ENCODE peak calls at places on chromosomes 4 and X, in five cellular contexts. T, O, K, Q and I are unnamed samples.
A peak's percentile ranks its signal among the peaks of the same experiment; 100 is the strongest.

GRCh38 chrX:23811135-23811781 is 28.3 kb downstream of the SAT1 start:
- DNase-seq in T (peak; percentile 26), O (peak; percentile 55), K (no peak), Q (peak; percentile 60), I (no peak)

GRCh38 chrX:28920554-28920953 is 333.3 kb downstream of the IL1RAPL1 start:
- DNase-seq in T (peak; percentile 2), O (no peak), K (no peak), Q (no peak), I (no peak)

GRCh38 chr4:110122201-110122600 is 76.2 kb downstream of the ELOVL6 start:
- DNase-seq in T (peak; percentile 60), O (no peak), K (no peak), Q (no peak), I (no peak)

GRCh38 chr4:128707864-128708263 is 101.6 kb upstream of the JADE1 start:
- DNase-seq in T (peak; percentile 34), O (no peak), K (no peak), Q (peak; percentile 52), I (no peak)

GRCh38 chrX:12011075-12011474 is 127.2 kb upstream of the FRMPD4 start:
- DNase-seq in T (peak; percentile 59), O (no peak), K (no peak), Q (peak; percentile 68), I (no peak)

GRCh38 chr4:1215347-1216075 is 33.4 kb downstream of the CTBP1 start:
- DNase-seq in T (peak; percentile 69), O (no peak), K (no peak), Q (peak; percentile 86), I (no peak)

GRCh38 chr4:8079916-8080753 is 78.5 kb downstream of the ABLIM2 start:
- DNase-seq in T (no peak), O (peak; percentile 30), K (no peak), Q (no peak), I (no peak)

GRCh38 chr4:157043131-157043530 is 32.8 kb upstream of the GLRB start:
- DNase-seq in T (peak; percentile 76), O (no peak), K (no peak), Q (peak; percentile 52), I (no peak)

GRCh38 chrX:110396777-110397176 is 38.1 kb downstream of the RTL9 start:
- DNase-seq in T (no peak), O (no peak), K (no peak), Q (no peak), I (no peak)

GRCh38 chrX:150980186-150980585 is 2.9 kb upstream of the HMGB3 start:
- DNase-seq in T (no peak), O (no peak), K (no peak), Q (no peak), I (no peak)

GRCh38 chr4:180610317-180610716 is 1632.9 kb upstream of the TENM3 start:
- DNase-seq in T (no peak), O (no peak), K (no peak), Q (no peak), I (no peak)

GRCh38 chrX:70434352-70434866 is 10.2 kb upstream of the DLG3 start:
- DNase-seq in T (peak; percentile 78), O (peak; percentile 87), K (peak; percentile 83), Q (peak; percentile 69), I (peak; percentile 53)

GRCh38 chrX:68428431-68428830 is 4.9 kb downstream of the OPHN1 start:
- DNase-seq in T (peak; percentile 58), O (no peak), K (no peak), Q (peak; percentile 53), I (no peak)

GRCh38 chrX:49041683-49042529 is 1.3 kb downstream of the TFE3 start:
- DNase-seq in T (peak; percentile 57), O (no peak), K (no peak), Q (peak; percentile 68), I (no peak)

GRCh38 chrX:68995780-68996551 is 167.1 kb downstream of the EFNB1 start:
- DNase-seq in T (peak; percentile 54), O (no peak), K (no peak), Q (peak; percentile 70), I (no peak)

GRCh38 chrX:77668391-77669237 is 117.4 kb downstream of the ATRX start:
- DNase-seq in T (peak; percentile 53), O (no peak), K (no peak), Q (peak; percentile 63), I (no peak)

GRCh38 chrX:1496076-1496475 is 40.9 kb downstream of the P2RY8 start:
- DNase-seq in T (no peak), O (no peak), K (no peak), Q (no peak), I (no peak)

GRCh38 chr4:165612936-165613335 is 234.1 kb downstream of the CPE start:
- DNase-seq in T (no peak), O (no peak), K (no peak), Q (no peak), I (no peak)

GRCh38 chrX:102765217-102765616 is 44.7 kb downstream of the GPRASP3 start:
- DNase-seq in T (peak; percentile 19), O (no peak), K (no peak), Q (peak; percentile 91), I (no peak)

GRCh38 chr4:24770111-24770584 is 25.2 kb upstream of the SOD3 start:
- DNase-seq in T (peak; percentile 97), O (no peak), K (no peak), Q (peak; percentile 97), I (no peak)

GRCh38 chr4:82524570-82525152 is 37.1 kb downstream of the TMEM150C start:
- DNase-seq in T (no peak), O (no peak), K (no peak), Q (peak; percentile 15), I (no peak)

GRCh38 chr4:169492436-169493163 is 119.8 kb downstream of the NEK1 start:
- DNase-seq in T (peak; percentile 71), O (no peak), K (no peak), Q (peak; percentile 55), I (no peak)

GRCh38 chr4:76526585-76526990 is 91.6 kb downstream of the SHROOM3 start:
- DNase-seq in T (peak; percentile 38), O (no peak), K (no peak), Q (no peak), I (no peak)

GRCh38 chr4:185399466-185399865 is 2.8 kb downstream of the ANKRD37 start:
- DNase-seq in T (no peak), O (no peak), K (no peak), Q (no peak), I (no peak)

DNA sequence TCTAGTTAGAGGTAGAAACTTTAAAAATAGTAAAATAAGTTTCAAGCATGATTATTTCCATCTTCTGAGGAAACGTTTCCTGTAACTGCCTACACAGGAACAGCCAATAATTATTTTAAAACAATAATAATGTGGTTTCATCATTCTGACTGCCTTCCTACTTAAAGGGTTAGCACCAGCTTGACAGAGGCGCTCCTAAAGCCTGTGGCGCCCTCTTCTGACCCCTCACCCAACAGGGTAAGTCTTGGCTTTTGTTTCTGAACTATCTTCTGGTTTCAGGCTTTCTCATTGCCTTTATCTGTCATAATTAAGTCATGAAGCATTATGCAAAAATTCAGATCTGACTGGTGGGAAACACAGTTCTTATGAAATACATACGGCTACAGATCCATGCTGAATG is 96.7 kb downstream of the ITM2A start:
- DNase-seq in T (peak; percentile 3), O (peak; percentile 46), K (no peak), Q (peak; percentile 19), I (no peak)
- TF ChIP-seq CTCF in T (peak; percentile 17), O (peak; percentile 42), K (no peak), Q (peak; percentile 27), I (no peak)

GRCh38 chr4:139562839-139563238 is 6.8 kb upstream of the SETD7 start:
- DNase-seq in T (no peak), O (no peak), K (no peak), Q (no peak), I (no peak)

GRCh38 chr4:139568206-139568969 is 12.4 kb upstream of the SETD7 start:
- DNase-seq in T (peak; percentile 54), O (no peak), K (no peak), Q (no peak), I (no peak)

GRCh38 chr4:139562067-139562684 is 6.2 kb upstream of the SETD7 start:
- DNase-seq in T (no peak), O (no peak), K (no peak), Q (no peak), I (no peak)

GRCh38 chr4:139563515-139563914 is 7.5 kb upstream of the SETD7 start:
- DNase-seq in T (no peak), O (no peak), K (no peak), Q (no peak), I (no peak)

DNA sequence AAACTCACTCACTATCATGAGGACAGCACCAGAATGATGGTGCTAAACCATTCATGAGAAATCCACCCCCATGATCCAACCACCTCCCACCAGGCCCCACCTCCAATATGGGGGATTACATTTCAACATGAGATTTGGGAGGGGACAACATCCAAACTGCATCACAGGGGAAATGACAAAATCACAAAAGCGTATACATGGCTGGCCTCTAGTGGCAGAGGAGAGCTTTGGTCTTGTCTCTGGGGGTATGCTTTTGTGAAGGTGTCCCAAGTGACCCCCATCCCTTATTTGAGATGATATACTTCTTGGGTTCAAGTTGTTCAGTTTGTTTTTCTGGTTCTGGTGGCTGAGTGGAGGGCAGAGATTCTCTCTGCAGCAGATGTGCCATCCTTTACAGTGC is 8.5 kb upstream of the SETD7 start:
- DNase-seq in T (peak; percentile 21), O (no peak), K (no peak), Q (no peak), I (no peak)
- TF ChIP-seq CTCF in T (peak; percentile 44), O (no peak), K (no peak), Q (peak; percentile 21), I (no peak)

GRCh38 chr4:92045718-92046117 is 258.0 kb upstream of the GRID2 start:
- DNase-seq in T (no peak), O (no peak), K (no peak), Q (no peak), I (no peak)

GRCh38 chr4:92050875-92051274 is 252.9 kb upstream of the GRID2 start:
- DNase-seq in T (no peak), O (peak; percentile 47), K (no peak), Q (no peak), I (no peak)

GRCh38 chr4:92047209-92047877 is 256.4 kb upstream of the GRID2 start:
- DNase-seq in T (peak; percentile 63), O (no peak), K (no peak), Q (no peak), I (no peak)
- TF ChIP-seq CTCF in T (peak; percentile 23), O (no peak), K (no peak), Q (no peak), I (no peak)

GRCh38 chr4:65343342-65343741 is 326.9 kb downstream of the EPHA5 start:
- DNase-seq in T (no peak), O (no peak), K (no peak), Q (no peak), I (no peak)

GRCh38 chr4:65340382-65341109 is 329.7 kb downstream of the EPHA5 start:
- DNase-seq in T (no peak), O (no peak), K (no peak), Q (no peak), I (no peak)

GRCh38 chr4:65337371-65337770 is 332.9 kb downstream of the EPHA5 start:
- DNase-seq in T (no peak), O (no peak), K (no peak), Q (no peak), I (no peak)

GRCh38 chr4:65344278-65344825 is 325.9 kb downstream of the EPHA5 start:
- DNase-seq in T (peak; percentile 2), O (no peak), K (no peak), Q (no peak), I (no peak)

DNA sequence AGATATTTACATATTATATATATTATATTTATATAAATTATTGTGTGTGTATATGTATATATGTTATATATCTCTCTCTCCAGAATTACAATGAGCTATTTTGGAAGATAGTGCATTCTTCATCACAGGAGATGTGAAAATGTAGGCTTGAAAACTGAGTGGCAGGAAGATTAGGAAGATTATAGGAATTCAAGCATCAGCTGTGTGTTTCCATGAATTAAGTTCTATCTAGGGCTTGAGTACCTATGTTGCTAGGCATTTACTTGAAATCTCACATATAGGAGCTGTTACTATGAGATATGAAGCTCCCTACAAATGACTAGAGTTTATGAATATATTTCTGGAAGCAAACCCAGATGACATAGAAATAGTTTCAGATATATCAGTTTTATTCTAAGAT is 328.7 kb downstream of the EPHA5 start:
- DNase-seq in T (no peak), O (no peak), K (no peak), Q (no peak), I (no peak)
- TF ChIP-seq CTCF in T (no peak), O (no peak), K (no peak), Q (no peak), I (no peak)